ENCODE peak calls at places on chromosomes 16 and 17, in ten cellular contexts. V is prostate gland, S is sigmoid colon, O is stomach, Q is HepG2, Z is breast epithelium, H is endothelial cell of umbilical vein, N is HCT116, R is transverse colon, L is GM12878. D is an unnamed sample.

GRCh38 chr17:51050291-51051033 is 70.2 kb downstream of the SPAG9 start:
- DNase-seq in V (no peak), S (no peak), O (no peak), Q (no peak), Z (no peak), H (no peak), N (no peak), R (no peak), L (peak; percentile 65), D (no peak)

GRCh38 chr17:2598166-2598565 is 4.7 kb downstream of the PAFAH1B1 start:
- DNase-seq in V (no peak), S (no peak), O (no peak), Q (no peak), Z (no peak), H (peak; percentile 26), N (no peak), R (no peak), L (no peak), D (no peak)

GRCh38 chr17:68459030-68459376 is 1.7 kb upstream of the WIPI1 start:
- DNase-seq in V (no peak), S (no peak), O (no peak), Q (no peak), Z (no peak), H (no peak), N (no peak), R (no peak), L (peak; percentile 60), D (no peak)

GRCh38 chr16:16867994-16868393 is 489.1 kb downstream of the NPIPA7 start:
- DNase-seq in V (no peak), S (no peak), O (no peak), Q (no peak), Z (no peak), H (no peak), N (no peak), R (no peak), L (no peak), D (no peak)

GRCh38 chr16:57862698-57863433 is 60.6 kb upstream of the KIFC3 start:
- DNase-seq in V (no peak), S (no peak), O (no peak), Q (peak; percentile 96), Z (no peak), H (no peak), N (no peak), R (peak; percentile 24), L (no peak), D (no peak)

GRCh38 chr17:18992454-18993130 is 12.0 kb downstream of the FAM83G start:
- DNase-seq in V (no peak), S (no peak), O (no peak), Q (no peak), Z (no peak), H (no peak), N (no peak), R (peak; percentile 68), L (peak; percentile 38), D (no peak)

GRCh38 chr17:59617141-59617757 is 2.4 kb upstream of the CLTC start:
- DNase-seq in V (no peak), S (no peak), O (no peak), Q (no peak), Z (no peak), H (no peak), N (no peak), R (no peak), L (no peak), D (no peak)

GRCh38 chr17:81898029-81898866 is 3.8 kb upstream of the NPB start:
- DNase-seq in V (no peak), S (no peak), O (no peak), Q (no peak), Z (no peak), H (no peak), N (peak; percentile 56), R (no peak), L (no peak), D (no peak)

GRCh38 chr17:77445030-77445907 is 304.5 kb downstream of the SEC14L1 start:
- DNase-seq in V (no peak), S (peak; percentile 91), O (peak; percentile 57), Q (no peak), Z (no peak), H (no peak), N (no peak), R (peak; percentile 79), L (peak; percentile 92), D (no peak)

GRCh38 chr16:19384656-19385055 is 33.0 kb upstream of the TMC5 start:
- DNase-seq in V (peak; percentile 65), S (no peak), O (peak; percentile 91), Q (no peak), Z (peak; percentile 72), H (no peak), N (peak; percentile 78), R (peak; percentile 69), L (no peak), D (no peak)

GRCh38 chr17:28828294-28829040 is 14.1 kb downstream of the FAM222B start:
- DNase-seq in V (no peak), S (peak; percentile 28), O (peak; percentile 20), Q (no peak), Z (no peak), H (no peak), N (no peak), R (no peak), L (no peak), D (no peak)

GRCh38 chr17:75641343-75641742 is 8.1 kb downstream of the SMIM5 start:
- DNase-seq in V (no peak), S (no peak), O (no peak), Q (no peak), Z (no peak), H (no peak), N (no peak), R (no peak), L (no peak), D (no peak)

GRCh38 chr16:85462405-85463227 is 150.5 kb upstream of the GSE1 start:
- DNase-seq in V (no peak), S (no peak), O (peak; percentile 51), Q (no peak), Z (no peak), H (no peak), N (no peak), R (no peak), L (no peak), D (no peak)

GRCh38 chr17:50052822-50053653 is 2.9 kb upstream of the ITGA3 start:
- DNase-seq in V (peak; percentile 68), S (no peak), O (peak; percentile 43), Q (peak; percentile 57), Z (no peak), H (peak; percentile 71), N (no peak), R (no peak), L (no peak), D (no peak)

GRCh38 chr16:16992986-16993783 is 477.6 kb downstream of the XYLT1 start:
- DNase-seq in V (no peak), S (no peak), O (no peak), Q (no peak), Z (no peak), H (no peak), N (no peak), R (no peak), L (peak; percentile 20), D (no peak)

GRCh38 chr16:29730649-29731048 is 15.1 kb downstream of the C16orf54 start:
- DNase-seq in V (no peak), S (no peak), O (no peak), Q (no peak), Z (no peak), H (no peak), N (no peak), R (peak; percentile 14), L (no peak), D (no peak)

GRCh38 chr17:49399995-49400394 is 14.7 kb downstream of the PHB1 start:
- DNase-seq in V (no peak), S (no peak), O (no peak), Q (no peak), Z (no peak), H (no peak), N (no peak), R (no peak), L (no peak), D (no peak)

GRCh38 chr17:32142857-32143524 is 689 bp downstream of the RHOT1 start:
- DNase-seq in V (peak; percentile 47), S (peak; percentile 70), O (peak; percentile 88), Q (peak; percentile 49), Z (no peak), H (peak; percentile 67), N (peak; percentile 32), R (peak; percentile 68), L (no peak), D (no peak)
- TF ChIP-seq POLR2AphosphoS5 in V (peak; percentile 38), S (no peak), O (peak; percentile 65), Q (no peak), Z (no peak), H (no peak), N (peak; percentile 16), R (no peak), L (no peak), D (no peak)

GRCh38 chr17:32497431-32498205 is 10.8 kb downstream of the CDK5R1 start:
- DNase-seq in V (no peak), S (peak; percentile 49), O (no peak), Q (no peak), Z (no peak), H (no peak), N (no peak), R (no peak), L (no peak), D (no peak)
- H3K27ac ChIP-seq in V (no peak overlapping the region), S (no peak overlapping the region), O (no peak overlapping the region), Q (no peak overlapping the region), Z (no peak overlapping the region), H (no peak overlapping the region), N (no peak overlapping the region), R (no peak overlapping the region), L (no peak overlapping the region), D (no peak overlapping the region)

GRCh38 chr17:40218740-40219072 is 398 bp upstream of the WIPF2 start:
- DNase-seq in V (peak; percentile 39), S (peak; percentile 89), O (peak; percentile 61), Q (peak; percentile 37), Z (no peak), H (no peak), N (peak; percentile 47), R (peak; percentile 71), L (peak; percentile 40), D (no peak)
- TF ChIP-seq POLR2AphosphoS5 in V (no peak), S (no peak), O (no peak), Q (no peak), Z (no peak), H (no peak), N (no peak), R (no peak), L (no peak), D (no peak)

GRCh38 chr16:11363927-11364258 is 18.6 kb downstream of the RMI2 start:
- DNase-seq in V (no peak), S (no peak), O (no peak), Q (no peak), Z (no peak), H (no peak), N (no peak), R (no peak), L (no peak), D (no peak)
- H3K27ac ChIP-seq in V (no peak overlapping the region), S (no peak overlapping the region), O (no peak overlapping the region), Q (peak overlapping the region; percentile 89), Z (peak overlapping the region; percentile 25), H (no peak overlapping the region), N (no peak overlapping the region), R (no peak overlapping the region), L (no peak overlapping the region), D (no peak overlapping the region)